ENCODE peak calls at places on chromosomes 11 and 22, in seven cellular contexts. L is kidney, X is kidney epithelial cell, D is stomach, B is cardiac fibroblast, J is IMR-90, A is pancreas. Z is an unnamed sample.

GRCh38 chr11:128330203-128330602 is 257.2 kb downstream of the ETS1 start:
- DNase-seq in L (no peak), X (no peak), D (no peak), B (no peak), J (no peak), A (no peak), Z (no peak)

GRCh38 chr11:72189448-72190250 is 2.3 kb upstream of the FOLR1 start:
- DNase-seq in L (peak; percentile 77), X (no peak), D (no peak), B (no peak), J (no peak), A (peak; percentile 33), Z (no peak)

GRCh38 chr11:15968461-15969130 is 387.8 kb downstream of the SOX6 start:
- DNase-seq in L (no peak), X (no peak), D (no peak), B (peak; percentile 26), J (no peak), A (no peak), Z (no peak)

GRCh38 chr11:69033431-69033830 is 15.3 kb upstream of the TPCN2 start:
- DNase-seq in L (no peak), X (no peak), D (no peak), B (no peak), J (no peak), A (no peak), Z (no peak)

GRCh38 chr11:82384308-82384707 is 349.4 kb downstream of the FAM181B start:
- DNase-seq in L (no peak), X (no peak), D (no peak), B (no peak), J (no peak), A (no peak), Z (no peak)

GRCh38 chr11:111793863-111794262 is 27.7 kb upstream of the PPP2R1B start:
- DNase-seq in L (no peak), X (peak; percentile 48), D (no peak), B (peak; percentile 23), J (peak; percentile 47), A (no peak), Z (peak; percentile 87)

GRCh38 chr11:122170815-122171475 is 54.9 kb upstream of the BLID start:
- DNase-seq in L (no peak), X (peak; percentile 63), D (no peak), B (no peak), J (peak; percentile 94), A (no peak), Z (no peak)

GRCh38 chr11:134592391-134592990 is 180.4 kb upstream of the B3GAT1 start:
- DNase-seq in L (no peak), X (no peak), D (peak; percentile 44), B (no peak), J (no peak), A (no peak), Z (no peak)

GRCh38 chr11:46736615-46737014 is 17.6 kb downstream of the F2 start:
- DNase-seq in L (no peak), X (no peak), D (no peak), B (no peak), J (no peak), A (no peak), Z (no peak)

GRCh38 chr11:122025757-122026156 is 90.3 kb downstream of the BLID start:
- DNase-seq in L (no peak), X (no peak), D (no peak), B (no peak), J (no peak), A (no peak), Z (no peak)

GRCh38 chr22:37999640-38000272 is 15.4 kb upstream of the SOX10 start:
- DNase-seq in L (no peak), X (peak; percentile 7), D (no peak), B (peak; percentile 77), J (peak; percentile 61), A (no peak), Z (peak; percentile 64)

GRCh38 chr11:60971520-60971919 is at the start of gene CD6:
- DNase-seq in L (no peak), X (no peak), D (no peak), B (no peak), J (no peak), A (no peak), Z (no peak)

GRCh38 chr11:19730373-19730772 is 17.7 kb downstream of the NAV2 start:
- DNase-seq in L (no peak), X (no peak), D (no peak), B (no peak), J (no peak), A (no peak), Z (no peak)

GRCh38 chr11:1832181-1832988 is 2.4 kb upstream of the SYT8 start:
- DNase-seq in L (peak; percentile 84), X (no peak), D (peak; percentile 68), B (peak; percentile 26), J (no peak), A (peak; percentile 45), Z (no peak)

GRCh38 chr11:43576834-43577521 is 103.6 kb upstream of the HSD17B12 start:
- DNase-seq in L (no peak), X (no peak), D (peak; percentile 44), B (peak; percentile 50), J (peak; percentile 49), A (no peak), Z (no peak)

GRCh38 chr11:69339041-69339733 is 45.2 kb downstream of the MYEOV start:
- DNase-seq in L (no peak), X (no peak), D (peak; percentile 22), B (no peak), J (no peak), A (no peak), Z (no peak)

GRCh38 chr11:2176389-2176900 is 4.8 kb upstream of the TH start:
- DNase-seq in L (no peak), X (no peak), D (no peak), B (no peak), J (no peak), A (no peak), Z (no peak)

GRCh38 chr11:98155696-98156095 is 865.1 kb upstream of the CNTN5 start:
- DNase-seq in L (no peak), X (no peak), D (no peak), B (peak; percentile 61), J (no peak), A (no peak), Z (no peak)

GRCh38 chr11:113985906-113986305 is 11.0 kb downstream of the HTR3A start:
- DNase-seq in L (no peak), X (no peak), D (no peak), B (no peak), J (no peak), A (no peak), Z (no peak)

GRCh38 chr11:64357904-64358535 is 942 bp upstream of the RPS6KA4 start:
- DNase-seq in L (peak; percentile 81), X (no peak), D (peak; percentile 69), B (peak; percentile 19), J (no peak), A (no peak), Z (no peak)

GRCh38 chr11:47861762-47862161 is 13.6 kb upstream of the NUP160 start:
- DNase-seq in L (no peak), X (no peak), D (no peak), B (peak; percentile 74), J (peak; percentile 74), A (no peak), Z (no peak)

GRCh38 chr22:19503869-19504268 is 20.3 kb downstream of the CLDN5 start:
- DNase-seq in L (no peak), X (no peak), D (no peak), B (no peak), J (no peak), A (no peak), Z (no peak)

GRCh38 chr11:80443177-80443576 is 1002.3 kb upstream of the TENM4 start:
- DNase-seq in L (no peak), X (no peak), D (no peak), B (peak; percentile 0), J (no peak), A (no peak), Z (peak; percentile 20)

GRCh38 chr11:27204527-27204926 is 158.5 kb downstream of the CCDC34 start:
- DNase-seq in L (no peak), X (no peak), D (no peak), B (peak; percentile 28), J (no peak), A (no peak), Z (no peak)
- TF ChIP-seq CTCF in L (peak; percentile 32), X (no peak), D (no peak), B (peak; percentile 55), J (peak; percentile 28), A (no peak), Z (peak; percentile 21)

GRCh38 chr11:124717421-124717785 is 22.3 kb upstream of the NRGN start:
- DNase-seq in L (no peak), X (no peak), D (no peak), B (peak; percentile 46), J (peak; percentile 59), A (no peak), Z (no peak)
- H3K4me3 ChIP-seq in L (peak overlapping the region; percentile 22), X (no peak overlapping the region), D (peak overlapping the region; percentile 41), B (peak overlapping the region; percentile 42), J (peak overlapping the region; percentile 31), A (peak overlapping the region; percentile 46), Z (no peak overlapping the region)

GRCh38 chr11:91773090-91773489 is 451.5 kb upstream of the FAT3 start:
- DNase-seq in L (no peak), X (no peak), D (no peak), B (peak; percentile 15), J (no peak), A (no peak), Z (no peak)
- TF ChIP-seq CTCF in L (no peak), X (peak; percentile 22), D (no peak), B (no peak), J (no peak), A (no peak), Z (peak; percentile 30)

GRCh38 chr11:117950320-117950719 is 21.1 kb upstream of the TMPRSS13 start:
- DNase-seq in L (no peak), X (no peak), D (no peak), B (no peak), J (no peak), A (no peak), Z (no peak)

GRCh38 chr11:117958949-117959348 is 27.2 kb upstream of the IL10RA start:
- DNase-seq in L (no peak), X (no peak), D (no peak), B (no peak), J (no peak), A (no peak), Z (no peak)

GRCh38 chr11:117949062-117949461 is 19.9 kb upstream of the TMPRSS13 start:
- DNase-seq in L (no peak), X (no peak), D (no peak), B (no peak), J (no peak), A (no peak), Z (no peak)

GRCh38 chr11:117950999-117951961 is 22.1 kb upstream of the TMPRSS13 start:
- DNase-seq in L (no peak), X (no peak), D (no peak), B (no peak), J (no peak), A (no peak), Z (no peak)

DNA sequence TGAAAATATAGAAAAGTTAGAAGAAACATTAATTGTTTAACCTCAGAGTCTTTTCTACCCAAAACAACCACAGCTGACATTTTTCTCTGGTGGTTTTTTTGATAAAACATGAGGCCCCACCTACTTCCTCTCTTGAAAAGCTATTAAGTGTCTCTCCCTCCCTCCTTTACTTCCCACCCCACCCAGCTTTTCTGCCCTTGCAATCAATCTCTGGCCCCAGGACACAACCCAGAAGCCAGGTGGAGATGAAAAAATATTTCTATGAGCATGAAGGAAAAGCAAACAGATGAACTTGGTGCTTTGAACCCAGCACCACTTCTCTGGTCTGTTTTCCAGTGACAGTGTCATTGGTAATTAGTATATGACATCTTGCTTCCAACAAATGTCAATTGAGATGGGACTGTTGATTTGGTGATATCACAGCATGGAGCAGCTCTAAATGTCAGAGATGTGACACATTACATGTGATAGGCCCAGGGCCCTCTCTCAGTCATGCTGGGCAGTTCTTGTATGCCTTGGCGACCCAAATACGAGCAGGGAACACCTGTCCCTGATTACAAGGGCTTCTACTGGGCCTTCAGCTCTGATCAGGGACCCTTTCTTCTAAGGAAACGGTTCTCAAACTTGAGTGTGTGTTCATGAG is 23.9 kb upstream of the TMPRSS13 start:
- DNase-seq in L (no peak), X (no peak), D (no peak), B (no peak), J (no peak), A (no peak), Z (no peak)
- H3K4me3 ChIP-seq in L (no peak overlapping the region), X (no peak overlapping the region), D (no peak overlapping the region), B (no peak overlapping the region), J (no peak overlapping the region), A (no peak overlapping the region), Z (no peak overlapping the region)